ENCODE peak calls at places on chromosomes 2 and 18, in ten cellular contexts. One of them, this sample, is unnamed.

GRCh38 chr2:191184457-191184856 is 33.7 kb upstream of the STAT4 start:
- DNase-seq in heart right ventricle: no peak
- DNase-seq in HFF-Myc: no peak
- DNase-seq in A673: no peak
- DNase-seq in stomach: no peak
- DNase-seq in heart left ventricle: no peak
- DNase-seq in AG04450: no peak
- DNase-seq in PC-3: no peak
- DNase-seq in fibroblast of villous mesenchyme: no peak
- DNase-seq in astrocyte of the spinal cord: no peak
- DNase-seq in this sample: no peak

GRCh38 chr18:2223859-2224258 is 347.4 kb downstream of the METTL4 start:
- DNase-seq in PC-3: peak
- DNase-seq in astrocyte of the spinal cord: peak
- DNase-seq in A673: peak
- DNase-seq in HFF-Myc: peak
- DNase-seq in heart right ventricle: peak
- DNase-seq in AG04450: no peak
- DNase-seq in stomach: no peak
- DNase-seq in fibroblast of villous mesenchyme: peak
- DNase-seq in heart left ventricle: no peak
- DNase-seq in this sample: peak

GRCh38 chr2:197804049-197804757 is at the start of gene PLCL1:
- DNase-seq in PC-3: peak
- DNase-seq in heart left ventricle: peak
- DNase-seq in fibroblast of villous mesenchyme: peak
- DNase-seq in astrocyte of the spinal cord: peak
- DNase-seq in AG04450: peak
- DNase-seq in heart right ventricle: peak
- DNase-seq in A673: peak
- DNase-seq in stomach: peak
- DNase-seq in HFF-Myc: peak
- DNase-seq in this sample: peak

GRCh38 chr2:168751104-168751768 is 51.2 kb upstream of the NOSTRIN start:
- DNase-seq in heart left ventricle: no peak
- DNase-seq in heart right ventricle: no peak
- DNase-seq in PC-3: no peak
- DNase-seq in A673: no peak
- DNase-seq in AG04450: no peak
- DNase-seq in fibroblast of villous mesenchyme: no peak
- DNase-seq in stomach: no peak
- DNase-seq in astrocyte of the spinal cord: no peak
- DNase-seq in HFF-Myc: no peak
- DNase-seq in this sample: no peak

GRCh38 chr2:240930631-240931318 is 24.6 kb downstream of the CROCC2 start:
- DNase-seq in PC-3: no peak
- DNase-seq in AG04450: no peak
- DNase-seq in fibroblast of villous mesenchyme: no peak
- DNase-seq in heart left ventricle: peak
- DNase-seq in HFF-Myc: no peak
- DNase-seq in A673: no peak
- DNase-seq in stomach: peak
- DNase-seq in heart right ventricle: no peak
- DNase-seq in astrocyte of the spinal cord: no peak
- DNase-seq in this sample: no peak

GRCh38 chr2:105339414-105339813 is 2.1 kb downstream of the C2orf49 start:
- DNase-seq in PC-3: no peak
- DNase-seq in stomach: no peak
- DNase-seq in astrocyte of the spinal cord: no peak
- DNase-seq in AG04450: no peak
- DNase-seq in heart left ventricle: no peak
- DNase-seq in fibroblast of villous mesenchyme: peak
- DNase-seq in A673: no peak
- DNase-seq in HFF-Myc: no peak
- DNase-seq in heart right ventricle: no peak
- DNase-seq in this sample: no peak

GRCh38 chr2:74924463-74925265 is 33.8 kb upstream of the POLE4 start:
- DNase-seq in stomach: no peak
- DNase-seq in fibroblast of villous mesenchyme: no peak
- DNase-seq in PC-3: no peak
- DNase-seq in heart left ventricle: no peak
- DNase-seq in AG04450: no peak
- DNase-seq in astrocyte of the spinal cord: no peak
- DNase-seq in heart right ventricle: no peak
- DNase-seq in HFF-Myc: no peak
- DNase-seq in A673: no peak
- DNase-seq in this sample: peak

GRCh38 chr2:17470855-17471641 is 47.2 kb downstream of the RAD51AP2 start:
- DNase-seq in heart left ventricle: no peak
- DNase-seq in astrocyte of the spinal cord: peak
- DNase-seq in AG04450: peak
- DNase-seq in A673: peak
- DNase-seq in stomach: no peak
- DNase-seq in fibroblast of villous mesenchyme: peak
- DNase-seq in heart right ventricle: no peak
- DNase-seq in HFF-Myc: no peak
- DNase-seq in PC-3: peak
- DNase-seq in this sample: peak

GRCh38 chr2:9473985-9474360 is 378 bp upstream of the IAH1 start:
- DNase-seq in heart left ventricle: peak
- DNase-seq in astrocyte of the spinal cord: peak
- DNase-seq in HFF-Myc: no peak
- DNase-seq in A673: peak
- DNase-seq in AG04450: no peak
- DNase-seq in stomach: peak
- DNase-seq in PC-3: no peak
- DNase-seq in heart right ventricle: peak
- DNase-seq in fibroblast of villous mesenchyme: peak
- DNase-seq in this sample: peak

GRCh38 chr2:115160523-115161521 is 718.4 kb downstream of the DPP10 start:
- DNase-seq in astrocyte of the spinal cord: no peak
- DNase-seq in heart left ventricle: peak
- DNase-seq in AG04450: no peak
- DNase-seq in stomach: no peak
- DNase-seq in heart right ventricle: no peak
- DNase-seq in HFF-Myc: no peak
- DNase-seq in PC-3: no peak
- DNase-seq in A673: no peak
- DNase-seq in fibroblast of villous mesenchyme: no peak
- DNase-seq in this sample: no peak

GRCh38 chr2:115165529-115166109 is 723.2 kb downstream of the DPP10 start:
- DNase-seq in HFF-Myc: no peak
- DNase-seq in astrocyte of the spinal cord: peak
- DNase-seq in AG04450: no peak
- DNase-seq in fibroblast of villous mesenchyme: peak
- DNase-seq in stomach: no peak
- DNase-seq in A673: peak
- DNase-seq in PC-3: peak
- DNase-seq in heart right ventricle: no peak
- DNase-seq in heart left ventricle: no peak
- DNase-seq in this sample: peak

GRCh38 chr2:115162454-115163293 is 720.2 kb downstream of the DPP10 start:
- DNase-seq in astrocyte of the spinal cord: no peak
- DNase-seq in stomach: no peak
- DNase-seq in heart right ventricle: no peak
- DNase-seq in fibroblast of villous mesenchyme: no peak
- DNase-seq in AG04450: no peak
- DNase-seq in A673: no peak
- DNase-seq in heart left ventricle: no peak
- DNase-seq in HFF-Myc: no peak
- DNase-seq in PC-3: no peak
- DNase-seq in this sample: peak

GRCh38 chr2:115163572-115163971 is 721.1 kb downstream of the DPP10 start:
- DNase-seq in stomach: no peak
- DNase-seq in HFF-Myc: no peak
- DNase-seq in AG04450: no peak
- DNase-seq in heart left ventricle: no peak
- DNase-seq in heart right ventricle: no peak
- DNase-seq in PC-3: no peak
- DNase-seq in fibroblast of villous mesenchyme: no peak
- DNase-seq in A673: no peak
- DNase-seq in astrocyte of the spinal cord: no peak
- DNase-seq in this sample: no peak

GRCh38 chr2:115161531-115162453 is 719.4 kb downstream of the DPP10 start:
- DNase-seq in stomach: peak
- DNase-seq in heart right ventricle: no peak
- DNase-seq in A673: no peak
- DNase-seq in heart left ventricle: peak
- DNase-seq in PC-3: no peak
- DNase-seq in astrocyte of the spinal cord: no peak
- DNase-seq in AG04450: no peak
- DNase-seq in HFF-Myc: no peak
- DNase-seq in fibroblast of villous mesenchyme: no peak
- DNase-seq in this sample: no peak
- H3K4me3 ChIP-seq in stomach: peak
- H3K4me3 ChIP-seq in heart right ventricle: peak
- H3K4me3 ChIP-seq in A673: no peak
- H3K4me3 ChIP-seq in heart left ventricle: no peak
- H3K4me3 ChIP-seq in PC-3: no peak
- H3K4me3 ChIP-seq in astrocyte of the spinal cord: no peak
- H3K4me3 ChIP-seq in AG04450: no peak
- H3K4me3 ChIP-seq in HFF-Myc: no peak
- H3K4me3 ChIP-seq in fibroblast of villous mesenchyme: no peak
- H3K4me3 ChIP-seq in this sample: no peak

DNA sequence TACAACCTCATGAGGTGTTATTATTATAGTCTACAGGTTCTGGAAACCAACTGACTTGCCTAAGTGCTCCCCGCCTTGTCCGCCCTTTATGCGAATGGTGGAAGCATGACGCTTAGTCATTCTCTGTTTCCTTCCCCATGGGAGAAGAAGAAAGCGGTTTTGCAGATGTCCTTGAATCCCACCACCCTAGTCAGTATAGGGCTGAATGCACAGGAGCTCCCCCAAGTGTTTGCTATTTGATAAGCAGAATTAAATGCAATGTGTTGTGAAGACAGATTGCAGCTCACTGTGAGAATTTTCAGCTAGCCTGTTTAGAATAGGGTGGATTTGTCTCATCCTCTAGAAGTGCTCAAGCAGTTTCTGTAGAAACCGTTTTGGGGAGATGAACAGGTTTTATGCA is 652.0 kb downstream of the DCC start:
- DNase-seq in astrocyte of the spinal cord: no peak
- DNase-seq in AG04450: no peak
- DNase-seq in A673: peak
- DNase-seq in heart left ventricle: no peak
- DNase-seq in stomach: no peak
- DNase-seq in HFF-Myc: no peak
- DNase-seq in heart right ventricle: no peak
- DNase-seq in fibroblast of villous mesenchyme: no peak
- DNase-seq in PC-3: no peak
- DNase-seq in this sample: no peak
- TF ChIP-seq CTCF in astrocyte of the spinal cord: peak
- TF ChIP-seq CTCF in AG04450: no peak
- TF ChIP-seq CTCF in A673: peak
- TF ChIP-seq CTCF in heart left ventricle: no peak
- TF ChIP-seq CTCF in stomach: no peak
- TF ChIP-seq CTCF in HFF-Myc: no peak
- TF ChIP-seq CTCF in heart right ventricle: no peak
- TF ChIP-seq CTCF in fibroblast of villous mesenchyme: no peak
- TF ChIP-seq CTCF in PC-3: peak
- TF ChIP-seq CTCF in this sample: no peak

GRCh38 chr2:98295275-98295674 is 51.0 kb upstream of the CNGA3 start:
- DNase-seq in fibroblast of villous mesenchyme: no peak
- DNase-seq in PC-3: peak
- DNase-seq in HFF-Myc: no peak
- DNase-seq in heart left ventricle: no peak
- DNase-seq in stomach: no peak
- DNase-seq in A673: no peak
- DNase-seq in heart right ventricle: no peak
- DNase-seq in AG04450: no peak
- DNase-seq in astrocyte of the spinal cord: no peak
- DNase-seq in this sample: no peak
- H3K4me3 ChIP-seq in fibroblast of villous mesenchyme: no peak
- H3K4me3 ChIP-seq in PC-3: no peak
- H3K4me3 ChIP-seq in HFF-Myc: no peak
- H3K4me3 ChIP-seq in heart left ventricle: no peak
- H3K4me3 ChIP-seq in stomach: no peak
- H3K4me3 ChIP-seq in A673: no peak
- H3K4me3 ChIP-seq in heart right ventricle: no peak
- H3K4me3 ChIP-seq in AG04450: no peak
- H3K4me3 ChIP-seq in astrocyte of the spinal cord: no peak
- H3K4me3 ChIP-seq in this sample: no peak

DNA sequence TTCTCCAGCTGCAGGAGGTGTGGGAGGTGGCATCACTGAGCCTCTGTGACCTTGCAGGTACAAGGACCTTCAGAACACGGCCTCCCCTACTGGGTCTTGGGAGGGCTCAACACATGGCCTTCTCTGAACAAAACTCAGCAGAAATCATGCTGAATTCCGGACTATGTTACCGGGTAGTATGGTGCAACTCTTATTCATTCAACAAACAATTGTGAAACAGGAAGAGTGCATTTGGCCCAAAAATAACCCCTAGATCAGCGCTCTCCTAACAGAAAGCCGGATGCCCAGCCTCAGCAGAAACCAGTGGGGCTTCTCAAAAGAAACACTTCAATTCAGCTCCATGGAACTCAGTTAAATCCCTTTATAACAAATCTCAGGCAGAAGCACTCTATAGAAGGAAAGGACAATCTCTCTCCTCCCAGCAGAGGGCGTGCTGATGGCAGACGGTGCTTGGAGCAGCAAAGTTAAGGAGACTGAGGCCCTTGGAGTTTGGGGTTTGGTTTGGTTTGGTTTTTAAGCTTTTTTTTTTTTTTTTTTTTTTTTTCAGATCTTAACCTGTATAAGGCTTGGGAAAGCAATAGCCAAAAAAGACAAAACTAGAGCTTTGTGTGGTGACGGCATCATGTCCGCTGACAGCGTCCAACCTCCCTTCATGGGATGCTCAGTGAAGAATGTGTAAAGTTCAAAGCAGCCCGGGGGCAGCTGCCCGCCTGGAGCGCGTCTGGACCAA is 104.2 kb upstream of the SALL3 start:
- DNase-seq in astrocyte of the spinal cord: no peak
- DNase-seq in HFF-Myc: no peak
- DNase-seq in AG04450: no peak
- DNase-seq in fibroblast of villous mesenchyme: no peak
- DNase-seq in heart right ventricle: no peak
- DNase-seq in heart left ventricle: no peak
- DNase-seq in stomach: no peak
- DNase-seq in PC-3: peak
- DNase-seq in A673: peak
- DNase-seq in this sample: no peak
- TF ChIP-seq CTCF in astrocyte of the spinal cord: peak
- TF ChIP-seq CTCF in HFF-Myc: no peak
- TF ChIP-seq CTCF in AG04450: no peak
- TF ChIP-seq CTCF in fibroblast of villous mesenchyme: peak
- TF ChIP-seq CTCF in heart right ventricle: peak
- TF ChIP-seq CTCF in heart left ventricle: peak
- TF ChIP-seq CTCF in stomach: no peak
- TF ChIP-seq CTCF in PC-3: peak
- TF ChIP-seq CTCF in A673: peak
- TF ChIP-seq CTCF in this sample: peak